ENCODE peak calls at places on chromosomes 11 and 22, in five cellular contexts. Z is A549, J is heart left ventricle, U is neural progenitor cell, A is cardiac muscle cell. V is an unnamed sample.

GRCh38 chr11:125542709-125543108 is 26.6 kb upstream of the EI24 start:
- DNase-seq in Z (no peak), U (no peak), A (no peak), J (no peak), V (no peak)

GRCh38 chr11:1458340-1459218 is 28.0 kb downstream of the MOB2 start:
- DNase-seq in A (peak), U (peak), J (peak), Z (peak), V (no peak)

GRCh38 chr11:134014502-134014901 is 54.4 kb upstream of the JAM3 start:
- DNase-seq in Z (no peak), J (peak), U (peak), A (peak), V (no peak)

GRCh38 chr11:95520765-95521542 is 268.6 kb downstream of the FAM76B start:
- DNase-seq in J (no peak), Z (peak), A (no peak), U (no peak), V (no peak)

GRCh38 chr22:39646614-39647210 is 76.2 kb downstream of the CACNA1I start:
- DNase-seq in U (no peak), J (no peak), Z (no peak), A (peak), V (no peak)

GRCh38 chr22:37525073-37525745 is 6.0 kb upstream of the CARD10 start:
- DNase-seq in U (no peak), A (no peak), Z (peak), J (no peak), V (no peak)

GRCh38 chr11:69834811-69835800 is 15.9 kb upstream of the FGF3 start:
- DNase-seq in A (no peak), J (no peak), Z (no peak), U (peak), V (peak)

GRCh38 chr11:124799384-124800225 is 601 bp downstream of the MSANTD2 start:
- DNase-seq in A (peak), J (peak), U (peak), Z (peak), V (peak)

GRCh38 chr22:37045958-37046357 is 5.6 kb upstream of the KCTD17 start:
- DNase-seq in U (peak), A (peak), J (no peak), Z (peak), V (no peak)

GRCh38 chr11:69240332-69241074 is 53.5 kb upstream of the MYEOV start:
- DNase-seq in U (peak), J (peak), Z (no peak), A (no peak), V (no peak)

GRCh38 chr22:43487311-43488030 is 75.7 kb downstream of the MPPED1 start:
- DNase-seq in U (no peak), A (no peak), Z (no peak), J (no peak), V (no peak)

GRCh38 chr11:1854132-1854948 is 1.5 kb downstream of the LSP1 start:
- DNase-seq in Z (no peak), J (no peak), A (no peak), U (no peak), V (peak)

GRCh38 chr22:30038219-30038618 is 42.0 kb upstream of the HORMAD2 start:
- DNase-seq in A (no peak), U (no peak), J (no peak), Z (peak), V (no peak)

GRCh38 chr11:46458491-46458890 is 66.9 kb upstream of the CHRM4 start:
- DNase-seq in J (no peak), U (no peak), Z (no peak), A (no peak), V (no peak)

GRCh38 chr22:47678667-47679287 is 916.3 kb downstream of the TBC1D22A start:
- DNase-seq in U (peak), Z (no peak), A (no peak), J (no peak), V (no peak)

GRCh38 chr11:134252539-134253188 is 488 bp downstream of the THYN1 start:
- DNase-seq in Z (no peak), U (peak), A (peak), J (peak), V (peak)

GRCh38 chr22:47196881-47197701 is 434.6 kb downstream of the TBC1D22A start:
- DNase-seq in A (no peak), Z (no peak), J (no peak), U (no peak), V (no peak)

GRCh38 chr11:134120921-134121526 is 52.2 kb downstream of the JAM3 start:
- DNase-seq in U (no peak), Z (no peak), J (peak), A (no peak), V (no peak)

GRCh38 chr11:444397-445144 is 2.8 kb upstream of the ANO9 start:
- DNase-seq in U (no peak), Z (no peak), J (no peak), A (no peak), V (no peak)

GRCh38 chr11:134643519-134644042 is 231.5 kb upstream of the B3GAT1 start:
- DNase-seq in J (no peak), Z (no peak), U (no peak), A (no peak), V (no peak)

GRCh38 chr11:69541501-69542313 is 60.2 kb downstream of the LINC01488 start:
- DNase-seq in A (peak), U (no peak), Z (peak), J (no peak), V (no peak)

GRCh38 chr22:20435436-20436308 is 2.0 kb downstream of the SCARF2 start:
- DNase-seq in Z (no peak), A (no peak), J (no peak), U (no peak), V (peak)

GRCh38 chr22:38107692-38108515 is 2.6 kb downstream of the BAIAP2L2 start:
- DNase-seq in U (no peak), J (no peak), Z (peak), A (no peak), V (no peak)

GRCh38 chr22:29136715-29137700 is 64.2 kb downstream of the KREMEN1 start:
- DNase-seq in Z (no peak), U (no peak), J (no peak), A (no peak), V (no peak)

GRCh38 chr22:43733138-43733537 is 79.0 kb downstream of the EFCAB6 start:
- DNase-seq in U (no peak), Z (no peak), A (no peak), J (no peak), V (no peak)

GRCh38 chr22:37870273-37870672 is 21.1 kb downstream of the EIF3L start:
- DNase-seq in U (no peak), J (no peak), Z (no peak), A (no peak), V (no peak)

GRCh38 chr11:125454047-125454446 is 42.0 kb downstream of the FEZ1 start:
- DNase-seq in U (no peak), Z (no peak), J (no peak), A (no peak), V (no peak)

GRCh38 chr11:132405728-132406127 is 1035.3 kb downstream of the NTM start:
- DNase-seq in U (peak), Z (no peak), A (no peak), J (no peak), V (no peak)

GRCh38 chr11:95108159-95108611 is 18.5 kb downstream of the ENDOD1 start:
- DNase-seq in Z (peak), U (peak), J (peak), A (no peak), V (no peak)

GRCh38 chr11:65854871-65855837 is 2.8 kb downstream of the CFL1 start:
- DNase-seq in U (no peak), J (no peak), A (no peak), Z (no peak), V (no peak)

GRCh38 chr22:26691377-26691716 is 34.0 kb downstream of the MIAT start:
- DNase-seq in U (no peak), J (no peak), Z (no peak), A (no peak), V (no peak)

GRCh38 chr11:112734207-112734606 is 227.0 kb upstream of the NCAM1 start:
- DNase-seq in A (peak), U (peak), Z (no peak), J (peak), V (no peak)

GRCh38 chr11:83127309-83127636 is 29.7 kb upstream of the PCF11 start:
- DNase-seq in Z (no peak), A (no peak), U (no peak), J (no peak), V (no peak)

GRCh38 chr22:27629908-27630733 is 171.4 kb downstream of the MN1 start:
- DNase-seq in A (no peak), J (no peak), U (peak), Z (no peak), V (no peak)

GRCh38 chr11:15937601-15938361 is 418.6 kb downstream of the SOX6 start:
- DNase-seq in J (no peak), A (no peak), U (no peak), Z (no peak), V (no peak)

GRCh38 chr22:22235564-22235963 is 9.0 kb upstream of the VPREB1 start:
- DNase-seq in U (peak), J (no peak), Z (peak), A (no peak), V (peak)

GRCh38 chr22:25008666-25009065 is 56.1 kb downstream of the KIAA1671 start:
- DNase-seq in J (peak), A (no peak), Z (peak), U (no peak), V (no peak)

GRCh38 chr11:34936945-34937344 is 20.5 kb downstream of the PDHX start:
- DNase-seq in U (no peak), J (no peak), A (no peak), Z (no peak), V (no peak)

GRCh38 chr11:34938621-34939020 is 22.2 kb downstream of the PDHX start:
- DNase-seq in J (no peak), U (no peak), Z (no peak), A (no peak), V (no peak)

GRCh38 chr11:34944692-34945091 is 28.3 kb downstream of the PDHX start:
- DNase-seq in A (no peak), Z (no peak), J (no peak), U (no peak), V (no peak)

GRCh38 chr11:34941688-34942087 is 25.3 kb downstream of the PDHX start:
- DNase-seq in J (no peak), Z (no peak), U (no peak), A (no peak), V (no peak)

GRCh38 chr11:34940026-34940677 is 23.7 kb downstream of the PDHX start:
- DNase-seq in J (no peak), U (no peak), Z (no peak), A (no peak), V (peak)
- TF ChIP-seq CTCF in J (no peak), U (no peak), Z (peak), A (no peak), V (peak)

GRCh38 chr22:23424031-23424430 is 156.1 kb downstream of the IGLL1 start:
- DNase-seq in A (no peak), Z (no peak), U (no peak), J (no peak), V (no peak)

GRCh38 chr22:23415490-23415851 is 164.6 kb downstream of the IGLL1 start:
- DNase-seq in J (no peak), Z (no peak), A (no peak), U (no peak), V (no peak)

GRCh38 chr22:23418159-23418788 is 161.8 kb downstream of the IGLL1 start:
- DNase-seq in Z (no peak), U (peak), J (no peak), A (no peak), V (no peak)

GRCh38 chr22:23419151-23419550 is 160.9 kb downstream of the IGLL1 start:
- DNase-seq in A (no peak), J (no peak), U (no peak), Z (no peak), V (no peak)

DNA sequence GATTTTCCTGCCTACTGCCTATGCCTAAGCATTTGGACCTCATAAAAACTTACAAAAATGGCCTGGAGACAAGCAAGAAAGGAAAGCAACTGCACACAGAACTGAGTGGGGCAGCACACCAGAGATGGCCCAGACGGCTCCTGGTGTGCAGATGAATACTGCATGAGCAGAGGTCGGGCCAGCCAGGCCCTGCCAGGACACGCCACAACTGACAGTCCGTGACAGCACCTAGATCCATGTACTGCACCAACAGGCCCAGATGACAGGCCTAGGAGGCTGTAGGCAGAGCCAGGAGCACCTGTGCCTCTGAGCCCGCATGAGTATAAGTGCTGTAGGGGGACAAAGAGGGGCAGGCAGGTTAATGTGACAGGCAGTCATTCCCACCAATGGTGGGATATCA is 160.2 kb downstream of the IGLL1 start:
- DNase-seq in Z (no peak), J (no peak), A (no peak), U (no peak), V (no peak)
- TF ChIP-seq CTCF in Z (no peak), J (no peak), A (no peak), U (no peak), V (no peak)

GRCh38 chr22:50141891-50142363 is 28.6 kb upstream of the PANX2 start:
- DNase-seq in J (no peak), U (peak), Z (no peak), A (peak), V (no peak)
- TF ChIP-seq CTCF in J (no peak), U (peak), Z (no peak), A (peak), V (no peak)

DNA sequence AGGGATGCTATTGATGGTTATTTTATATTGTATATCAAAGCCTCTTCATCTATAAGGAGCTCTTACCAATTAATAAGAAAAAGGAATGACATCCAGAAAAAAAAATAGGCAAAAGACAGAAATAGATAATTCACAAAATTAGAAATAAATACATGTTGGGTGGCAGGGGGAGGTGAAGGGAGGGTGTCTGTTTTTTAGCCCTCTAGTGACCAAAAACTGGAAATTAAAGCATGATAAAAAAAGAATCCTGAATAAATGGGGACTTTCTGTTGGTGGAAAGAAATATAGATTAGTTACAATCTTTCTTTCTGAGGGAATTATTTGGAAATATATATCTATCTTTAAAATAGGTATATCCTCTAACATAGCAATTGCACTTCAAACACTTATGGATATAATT is 42.0 kb upstream of the TTC36 start:
- DNase-seq in U (no peak), Z (no peak), A (no peak), J (no peak), V (no peak)
- TF ChIP-seq CTCF in U (no peak), Z (peak), A (peak), J (no peak), V (no peak)

GRCh38 chr11:57681168-57681567 is 13.3 kb downstream of the ZDHHC5 start:
- DNase-seq in J (no peak), Z (no peak), U (no peak), A (no peak), V (no peak)

GRCh38 chr11:57674251-57674650 is 6.3 kb downstream of the ZDHHC5 start:
- DNase-seq in Z (no peak), U (no peak), J (no peak), A (no peak), V (no peak)

GRCh38 chr11:57679396-57679795 is 11.5 kb downstream of the ZDHHC5 start:
- DNase-seq in U (no peak), A (no peak), Z (no peak), J (no peak), V (no peak)

GRCh38 chr11:57680552-57680874 is 12.6 kb downstream of the ZDHHC5 start:
- DNase-seq in U (no peak), A (no peak), J (no peak), Z (no peak), V (no peak)

GRCh38 chr11:57675176-57675941 is 7.4 kb downstream of the ZDHHC5 start:
- DNase-seq in U (no peak), A (no peak), J (no peak), Z (no peak), V (no peak)
- TF ChIP-seq CTCF in U (no peak), A (no peak), J (no peak), Z (no peak), V (peak)

DNA sequence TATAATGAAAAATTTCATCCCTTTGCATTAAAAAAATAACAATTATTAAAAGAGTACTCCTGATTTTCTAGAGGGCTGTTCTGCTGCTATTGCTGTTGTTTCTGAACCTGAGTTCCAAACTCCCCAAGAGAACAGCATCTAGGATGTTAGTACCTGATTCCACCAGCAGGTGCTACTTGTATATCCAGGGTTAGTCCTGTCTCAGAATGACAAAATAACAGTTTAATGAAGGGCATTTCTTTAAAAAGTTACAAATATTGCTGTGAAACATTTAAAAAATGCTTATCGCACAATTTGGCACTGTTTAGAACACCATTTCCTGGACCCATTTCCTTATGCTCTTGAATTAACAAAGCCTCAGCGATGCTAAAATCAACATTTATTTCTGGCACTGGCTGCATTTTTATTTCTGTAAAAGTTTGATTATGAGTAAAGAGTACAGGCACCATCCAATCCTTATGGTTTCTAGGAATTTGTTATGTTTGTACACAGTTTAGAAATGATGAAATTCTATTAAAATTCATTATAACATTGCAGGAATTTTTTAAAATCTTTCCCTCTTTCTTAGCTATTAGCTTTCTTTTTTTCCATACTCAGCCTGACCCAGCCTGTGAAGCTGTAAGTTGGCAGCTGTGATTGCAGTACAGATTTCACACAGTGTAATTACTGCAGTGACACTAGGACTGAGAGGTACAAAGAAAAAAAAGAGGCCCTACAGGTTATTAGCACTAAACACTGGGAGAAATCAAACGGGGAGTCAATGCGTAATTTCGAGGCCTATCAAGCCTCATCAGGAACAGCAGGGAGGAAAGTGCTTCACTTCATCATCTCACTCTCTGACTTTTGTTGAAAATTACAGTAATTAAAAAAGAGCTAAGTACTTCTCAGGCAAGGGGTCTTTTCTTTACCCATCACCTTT is 208.8 kb downstream of the DCDC1 start:
- DNase-seq in Z (peak), A (no peak), U (peak), J (no peak), V (no peak)
- TF ChIP-seq CTCF in Z (no peak), A (peak), U (peak), J (no peak), V (peak)

GRCh38 chr22:23683545-23683944 is 7.3 kb upstream of the RGL4 start:
- DNase-seq in Z (no peak), A (no peak), U (no peak), J (no peak), V (no peak)

GRCh38 chr22:23682827-23683355 is 7.9 kb upstream of the RGL4 start:
- DNase-seq in A (no peak), U (no peak), J (no peak), Z (no peak), V (no peak)

GRCh38 chr22:23684051-23684450 is 6.8 kb upstream of the RGL4 start:
- DNase-seq in J (no peak), Z (no peak), A (no peak), U (no peak), V (no peak)

GRCh38 chr22:23685205-23685784 is 5.5 kb upstream of the RGL4 start:
- DNase-seq in A (no peak), U (no peak), J (no peak), Z (no peak), V (no peak)

DNA sequence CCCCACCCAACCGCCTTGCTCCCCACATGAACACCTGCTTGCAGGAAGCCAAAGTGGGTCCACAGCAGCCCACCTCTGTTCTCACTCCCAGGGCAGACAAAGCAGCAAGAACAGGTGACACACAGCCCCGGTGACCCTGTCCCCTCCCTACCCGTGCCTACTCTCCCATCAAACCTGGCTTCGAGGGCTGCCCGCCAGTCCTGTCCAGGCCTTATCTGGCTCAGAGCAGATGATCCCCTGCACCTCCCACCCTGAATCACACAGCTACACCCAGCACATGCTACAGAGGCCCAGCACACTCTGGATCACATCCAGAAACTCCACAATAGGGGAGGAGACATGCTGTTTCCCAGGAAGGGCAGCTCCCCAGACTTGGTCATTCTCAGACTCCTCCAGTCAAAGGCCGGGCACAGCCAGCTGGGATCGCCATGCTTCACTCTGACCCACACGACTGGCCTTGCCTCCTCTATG is 6.2 kb upstream of the RGL4 start:
- DNase-seq in J (no peak), U (no peak), Z (no peak), A (no peak), V (no peak)
- TF ChIP-seq CTCF in J (no peak), U (no peak), Z (no peak), A (no peak), V (no peak)

GRCh38 chr22:41848468-41848867 is 15.6 kb downstream of the SREBF2 start:
- DNase-seq in Z (peak), J (no peak), A (no peak), U (no peak), V (no peak)
- TF ChIP-seq CTCF in Z (no peak), J (no peak), A (no peak), U (no peak), V (no peak)

DNA sequence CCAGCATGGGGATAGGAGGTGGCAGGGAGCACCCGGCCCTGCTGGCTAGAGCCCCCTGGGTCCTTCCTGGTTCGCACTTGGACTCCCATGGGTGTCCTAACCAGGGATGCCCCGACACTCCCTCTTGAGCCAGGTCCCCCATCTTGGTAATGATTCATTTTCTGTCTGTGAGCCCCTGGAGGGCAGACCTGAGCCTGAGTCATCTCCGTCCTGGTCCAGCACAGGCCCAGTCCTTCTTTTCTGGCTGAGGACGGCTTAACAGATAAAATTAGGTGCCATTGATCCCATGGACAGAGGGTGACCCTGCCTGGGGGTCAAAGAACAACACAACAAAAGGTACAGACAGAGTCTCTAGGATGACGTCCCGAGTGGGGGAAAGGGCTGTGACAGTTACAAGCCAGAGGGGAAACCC is 3.5 kb downstream of the RHOD start:
- DNase-seq in A (no peak), U (no peak), Z (peak), J (no peak), V (no peak)
- TF ChIP-seq CTCF in A (no peak), U (no peak), Z (no peak), J (no peak), V (no peak)